ENCODE peak calls at places on chromosome 11, in seven cellular contexts. P is sigmoid colon; Z is RWPE1; X is aorta; F is CD8-positive, alpha-beta T cell; E is AG04450; N is caudate nucleus. R is an unnamed sample.
A peak's percentile ranks its signal among the peaks of the same experiment; 100 is the strongest.

GRCh38 chr11:37394236-37394870 is 796.3 kb upstream of the RAG2 start:
- DNase-seq in P (no peak), Z (no peak), X (no peak), F (no peak), E (no peak), N (no peak), R (no peak)

GRCh38 chr11:110453684-110454354 is 24.1 kb downstream of the FDX1 start:
- DNase-seq in P (no peak), Z (no peak), X (no peak), F (no peak), E (no peak), N (no peak), R (no peak)

GRCh38 chr11:8015753-8016239 is 28.7 kb downstream of the EIF3F start:
- DNase-seq in P (no peak), Z (no peak), X (no peak), F (no peak), E (peak; percentile 11), N (no peak), R (no peak)

GRCh38 chr11:92383430-92383829 is 158.8 kb downstream of the FAT3 start:
- DNase-seq in P (no peak), Z (peak; percentile 48), X (no peak), F (no peak), E (no peak), N (no peak), R (no peak)

GRCh38 chr11:83472831-83473230 is 186.7 kb upstream of the CCDC90B start:
- DNase-seq in P (no peak), Z (no peak), X (no peak), F (no peak), E (no peak), N (no peak), R (no peak)

GRCh38 chr11:43818220-43818619 is 62.4 kb upstream of the ALKBH3 start:
- DNase-seq in P (no peak), Z (peak; percentile 45), X (no peak), F (no peak), E (no peak), N (no peak), R (peak; percentile 91)

GRCh38 chr11:83610996-83611395 is 324.8 kb upstream of the CCDC90B start:
- DNase-seq in P (no peak), Z (no peak), X (no peak), F (no peak), E (no peak), N (no peak), R (no peak)

GRCh38 chr11:115256326-115257197 is 247.7 kb downstream of the CADM1 start:
- DNase-seq in P (no peak), Z (no peak), X (no peak), F (no peak), E (no peak), N (no peak), R (no peak)

GRCh38 chr11:34783816-34784317 is 132.3 kb downstream of the APIP start:
- DNase-seq in P (no peak), Z (no peak), X (no peak), F (no peak), E (no peak), N (no peak), R (peak; percentile 43)

GRCh38 chr11:8682219-8683114 is at the start of the genes RPL27A and TRIM66:
- DNase-seq in P (peak; percentile 99), Z (peak; percentile 89), X (peak; percentile 99), F (peak; percentile 99), E (peak; percentile 91), N (peak; percentile 95), R (peak; percentile 78)

GRCh38 chr11:126710804-126711399 is 289.7 kb downstream of the KIRREL3 start:
- DNase-seq in P (no peak), Z (no peak), X (no peak), F (no peak), E (no peak), N (no peak), R (no peak)

GRCh38 chr11:57230797-57231538 is 6.1 kb downstream of the APLNR start:
- DNase-seq in P (no peak), Z (no peak), X (no peak), F (no peak), E (no peak), N (peak; percentile 4), R (no peak)

GRCh38 chr11:121478895-121479281 is 26.1 kb upstream of the SORL1-AS1 start:
- DNase-seq in P (no peak), Z (no peak), X (no peak), F (no peak), E (no peak), N (no peak), R (no peak)

GRCh38 chr11:117670924-117671323 is 126.1 kb downstream of the DSCAML1 start:
- DNase-seq in P (no peak), Z (no peak), X (no peak), F (no peak), E (no peak), N (no peak), R (no peak)

GRCh38 chr11:45930031-45930794 is 7.8 kb downstream of the LARGE2 start:
- DNase-seq in P (peak; percentile 63), Z (no peak), X (no peak), F (peak; percentile 33), E (no peak), N (no peak), R (no peak)

GRCh38 chr11:9675691-9676090 is 11.8 kb downstream of the SWAP70 start:
- DNase-seq in P (no peak), Z (no peak), X (no peak), F (no peak), E (no peak), N (no peak), R (no peak)

GRCh38 chr11:60912851-60913550 is 957 bp upstream of the TMEM109 start:
- DNase-seq in P (peak; percentile 63), Z (no peak), X (no peak), F (no peak), E (no peak), N (no peak), R (no peak)

GRCh38 chr11:32385998-32386397 is 49.3 kb downstream of the WT1 start:
- DNase-seq in P (no peak), Z (peak; percentile 62), X (no peak), F (no peak), E (no peak), N (no peak), R (no peak)

GRCh38 chr11:69819541-69820070 is 390 bp upstream of the FGF3 start:
- DNase-seq in P (no peak), Z (no peak), X (no peak), F (no peak), E (no peak), N (no peak), R (no peak)

GRCh38 chr11:119157088-119157487 is 8.2 kb downstream of the ABCG4 start:
- DNase-seq in P (no peak), Z (no peak), X (no peak), F (no peak), E (no peak), N (no peak), R (no peak)

GRCh38 chr11:112826026-112826425 is 135.2 kb upstream of the NCAM1 start:
- DNase-seq in P (no peak), Z (no peak), X (no peak), F (no peak), E (no peak), N (no peak), R (no peak)

GRCh38 chr11:108666373-108666772 is 1.5 kb downstream of the DDX10 start:
- DNase-seq in P (no peak), Z (no peak), X (no peak), F (no peak), E (no peak), N (no peak), R (no peak)

GRCh38 chr11:108662700-108663099 is 2.2 kb upstream of the DDX10 start:
- DNase-seq in P (no peak), Z (no peak), X (no peak), F (no peak), E (no peak), N (no peak), R (no peak)

GRCh38 chr11:108664241-108664640 is 628 bp upstream of the DDX10 start:
- DNase-seq in P (no peak), Z (no peak), X (no peak), F (no peak), E (no peak), N (no peak), R (no peak)

GRCh38 chr11:108663154-108663877 is 1.6 kb upstream of the DDX10 start:
- DNase-seq in P (no peak), Z (no peak), X (no peak), F (no peak), E (no peak), N (no peak), R (no peak)

GRCh38 chr11:108664730-108665525 is at the start of gene DDX10:
- DNase-seq in P (peak; percentile 99), Z (peak; percentile 99), X (peak; percentile 98), F (peak; percentile 98), E (peak; percentile 97), N (peak; percentile 99), R (peak; percentile 82)
- H3K27ac ChIP-seq in P (peak within 1 kb of the TSS; percentile 69), Z (peak within 1 kb of the TSS; percentile 41), X (no peak within 1 kb of the TSS), F (peak within 1 kb of the TSS; percentile 71), E (peak within 1 kb of the TSS; percentile 34), N (peak within 1 kb of the TSS; percentile 37), R (no peak within 1 kb of the TSS)

GRCh38 chr11:18749681-18750319 is 23.8 kb upstream of the IGSF22 start:
- DNase-seq in P (no peak), Z (peak; percentile 60), X (peak; percentile 79), F (no peak), E (peak; percentile 29), N (peak; percentile 27), R (no peak)
- H3K27ac ChIP-seq in P (no peak overlapping the region), Z (peak overlapping the region; percentile 26), X (no peak overlapping the region), F (no peak overlapping the region), E (peak overlapping the region; percentile 57), N (peak overlapping the region; percentile 92), R (no peak overlapping the region)

DNA sequence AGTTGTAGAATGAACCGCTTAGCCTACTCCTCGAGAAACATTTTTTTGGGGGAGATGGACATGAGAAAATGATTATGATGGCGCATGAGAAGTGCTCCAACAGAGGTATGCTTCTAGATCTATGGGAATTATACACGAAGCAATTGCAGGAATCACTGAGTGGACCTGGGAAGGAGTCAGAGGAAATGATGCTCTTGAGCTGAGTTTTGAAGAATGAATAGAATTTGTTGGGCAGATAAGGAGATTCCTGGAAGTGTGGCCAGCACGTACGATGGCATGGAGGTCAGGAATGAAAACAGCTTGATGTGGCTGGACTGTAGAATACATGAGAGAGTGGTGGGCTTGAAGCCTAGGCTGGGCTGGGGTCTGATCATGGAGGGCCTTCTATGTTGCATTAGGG is 31.7 kb downstream of the ADAMTS15 start:
- DNase-seq in P (no peak), Z (no peak), X (no peak), F (no peak), E (peak; percentile 23), N (no peak), R (no peak)
- H3K27ac ChIP-seq in P (no peak overlapping the region), Z (no peak overlapping the region), X (peak overlapping the region; percentile 69), F (no peak overlapping the region), E (peak overlapping the region; percentile 39), N (no peak overlapping the region), R (no peak overlapping the region)

GRCh38 chr11:133753150-133753549 is 92.2 kb downstream of the SPATA19 start:
- DNase-seq in P (no peak), Z (no peak), X (no peak), F (no peak), E (no peak), N (no peak), R (no peak)

GRCh38 chr11:133745791-133746190 is 99.5 kb downstream of the SPATA19 start:
- DNase-seq in P (no peak), Z (no peak), X (no peak), F (no peak), E (no peak), N (no peak), R (no peak)

GRCh38 chr11:133742388-133742787 is 102.9 kb downstream of the SPATA19 start:
- DNase-seq in P (no peak), Z (no peak), X (no peak), F (no peak), E (no peak), N (no peak), R (no peak)

GRCh38 chr11:133746663-133747306 is 98.5 kb downstream of the SPATA19 start:
- DNase-seq in P (no peak), Z (no peak), X (no peak), F (no peak), E (no peak), N (no peak), R (no peak)

GRCh38 chr11:133747409-133747808 is 97.9 kb downstream of the SPATA19 start:
- DNase-seq in P (no peak), Z (no peak), X (no peak), F (no peak), E (no peak), N (no peak), R (no peak)
- H3K27ac ChIP-seq in P (no peak overlapping the region), Z (no peak overlapping the region), X (no peak overlapping the region), F (no peak overlapping the region), E (no peak overlapping the region), N (no peak overlapping the region), R (no peak overlapping the region)